ENCODE peak calls at places on chromosome 5, in six cellular contexts. G is IMR-90, Q is mesenchymal stem cell, M is trophoblast cell, E is neuronal stem cell, A is H1. R is an unnamed sample.

GRCh38 chr5:1094670-1095190 is 17.1 kb downstream of the SLC12A7 start:
- DNase-seq in A (no peak), E (no peak), G (no peak), Q (no peak), M (no peak), R (no peak)

GRCh38 chr5:65163698-65164097 is 318.0 kb downstream of the ADAMTS6 start:
- DNase-seq in E (no peak), M (no peak), Q (no peak), A (no peak), G (peak; percentile 85), R (no peak)

GRCh38 chr5:38465045-38465444 is 91.4 kb downstream of the LIFR start:
- DNase-seq in A (no peak), M (no peak), G (peak; percentile 44), E (no peak), Q (no peak), R (no peak)

GRCh38 chr5:136020383-136021015 is 8.3 kb upstream of the TGFBI start:
- DNase-seq in M (peak; percentile 50), Q (peak; percentile 97), E (no peak), G (peak; percentile 99), A (no peak), R (no peak)

GRCh38 chr5:115774684-115775083 is 41.8 kb downstream of the CDO1 start:
- DNase-seq in G (no peak), A (no peak), Q (no peak), E (no peak), M (no peak), R (no peak)

GRCh38 chr5:138468133-138468965 is 3.1 kb downstream of the EGR1 start:
- DNase-seq in Q (peak; percentile 88), G (peak; percentile 54), A (no peak), M (no peak), E (no peak), R (no peak)

GRCh38 chr5:170986598-170986997 is 124.8 kb downstream of the RANBP17 start:
- DNase-seq in G (peak; percentile 42), A (no peak), M (no peak), E (no peak), Q (peak; percentile 33), R (no peak)

GRCh38 chr5:60223342-60223741 is 329.8 kb upstream of the PDE4D start:
- DNase-seq in Q (no peak), A (no peak), M (no peak), E (no peak), G (no peak), R (no peak)

GRCh38 chr5:601771-602465 is 10.2 kb upstream of the CEP72 start:
- DNase-seq in A (no peak), Q (no peak), E (no peak), M (no peak), G (no peak), R (no peak)

GRCh38 chr5:141814064-141814982 is 63.9 kb downstream of the PCDH1 start:
- DNase-seq in E (peak; percentile 64), Q (peak; percentile 12), M (peak; percentile 69), A (no peak), G (no peak), R (peak; percentile 89)

GRCh38 chr5:82356808-82357671 is 78.9 kb upstream of the RPS23 start:
- DNase-seq in Q (peak; percentile 54), A (no peak), M (no peak), G (peak; percentile 94), E (no peak), R (peak; percentile 50)

GRCh38 chr5:84568171-84568570 is 183.5 kb upstream of the EDIL3 start:
- DNase-seq in Q (no peak), A (no peak), M (no peak), G (no peak), E (no peak), R (no peak)

GRCh38 chr5:180494510-180495181 is 467 bp downstream of the CNOT6 start:
- DNase-seq in G (no peak), E (peak; percentile 39), Q (peak; percentile 48), A (no peak), M (peak; percentile 7), R (peak; percentile 48)

GRCh38 chr5:153159611-153160010 is 330.9 kb upstream of the GRIA1 start:
- DNase-seq in A (no peak), M (no peak), E (no peak), G (no peak), Q (peak; percentile 60), R (no peak)

GRCh38 chr5:122129332-122129731 is at the start of gene ZNF474:
- DNase-seq in Q (peak; percentile 99), E (peak; percentile 85), M (peak; percentile 81), G (peak; percentile 98), A (peak; percentile 39), R (peak; percentile 89)

GRCh38 chr5:24606974-24607373 is 37.8 kb downstream of the CDH10 start:
- DNase-seq in E (no peak), M (no peak), A (no peak), G (no peak), Q (no peak), R (no peak)

GRCh38 chr5:128264567-128264966 is 181.0 kb downstream of the SLC12A2 start:
- DNase-seq in E (no peak), A (no peak), M (no peak), G (peak; percentile 26), Q (peak; percentile 17), R (no peak)

GRCh38 chr5:61004448-61004847 is 59.4 kb downstream of the NDUFAF2 start:
- DNase-seq in A (no peak), G (peak; percentile 40), E (no peak), M (no peak), Q (no peak), R (no peak)

GRCh38 chr5:128038641-128039040 is 44.9 kb upstream of the SLC12A2 start:
- DNase-seq in A (no peak), G (peak; percentile 73), M (peak; percentile 13), Q (peak; percentile 38), E (no peak), R (no peak)

GRCh38 chr5:77852514-77853352 is 76.6 kb upstream of the TBCA start:
- DNase-seq in G (peak; percentile 78), E (peak; percentile 50), Q (peak; percentile 73), M (no peak), A (peak; percentile 49), R (peak; percentile 83)

GRCh38 chr5:61412344-61412743 is 80.3 kb downstream of the ZSWIM6 start:
- DNase-seq in M (no peak), E (no peak), Q (no peak), G (no peak), A (no peak), R (no peak)

GRCh38 chr5:147483197-147483790 is 26.6 kb downstream of the DPYSL3 start:
- DNase-seq in A (no peak), E (no peak), M (no peak), Q (no peak), G (peak; percentile 48), R (no peak)

GRCh38 chr5:59152701-59153245 is 569.9 kb downstream of the RAB3C start:
- DNase-seq in G (no peak), E (no peak), Q (no peak), M (no peak), A (no peak), R (no peak)

GRCh38 chr5:150523472-150524350 is 15.8 kb downstream of the NDST1 start:
- DNase-seq in E (no peak), G (peak; percentile 81), Q (peak; percentile 79), M (peak; percentile 25), A (no peak), R (peak; percentile 66)

GRCh38 chr5:158868570-158868969 is 231.1 kb downstream of the EBF1 start:
- DNase-seq in Q (no peak), M (no peak), G (no peak), E (no peak), A (no peak), R (no peak)

DNA sequence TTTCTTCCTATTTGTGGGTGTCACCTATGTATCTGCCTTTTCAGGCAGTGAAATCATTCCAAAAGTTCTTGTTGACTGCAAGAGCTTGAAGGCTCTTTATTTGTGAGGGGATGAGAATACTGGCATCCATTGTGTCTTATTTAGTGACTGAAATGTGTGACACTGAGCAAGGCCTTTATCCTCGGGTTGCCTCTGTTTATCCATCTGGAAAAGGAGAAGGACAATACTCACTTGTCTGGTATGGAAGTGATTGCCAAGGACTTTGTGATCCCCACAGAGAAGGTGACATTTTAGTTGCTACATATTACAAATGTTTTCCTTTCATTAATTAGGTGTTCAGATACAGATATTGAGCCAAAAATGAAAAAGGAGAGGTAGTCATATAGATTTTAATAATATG is 80.2 kb downstream of the ARRDC3 start:
- DNase-seq in A (no peak), Q (no peak), M (no peak), E (no peak), G (no peak), R (no peak)
- H3K14ac ChIP-seq in A (no peak overlapping the region), Q (no peak overlapping the region), M (no peak overlapping the region), E (no peak overlapping the region), G (peak overlapping the region; percentile 7), R (no peak overlapping the region)

GRCh38 chr5:154754460-154755360 is 467 bp upstream of the LARP1 start:
- DNase-seq in E (peak; percentile 98), M (peak; percentile 98), Q (peak; percentile 99), A (peak; percentile 99), G (peak; percentile 98), R (peak; percentile 99)

GRCh38 chr5:154745349-154745748 is 9.8 kb upstream of the LARP1 start:
- DNase-seq in G (no peak), E (no peak), Q (no peak), M (no peak), A (no peak), R (no peak)

GRCh38 chr5:154751854-154752253 is 3.3 kb upstream of the LARP1 start:
- DNase-seq in M (no peak), E (no peak), G (no peak), Q (no peak), A (no peak), R (no peak)

GRCh38 chr5:154753792-154754191 is 1.4 kb upstream of the LARP1 start:
- DNase-seq in E (no peak), A (no peak), Q (peak; percentile 59), G (peak; percentile 97), M (no peak), R (no peak)

DNA sequence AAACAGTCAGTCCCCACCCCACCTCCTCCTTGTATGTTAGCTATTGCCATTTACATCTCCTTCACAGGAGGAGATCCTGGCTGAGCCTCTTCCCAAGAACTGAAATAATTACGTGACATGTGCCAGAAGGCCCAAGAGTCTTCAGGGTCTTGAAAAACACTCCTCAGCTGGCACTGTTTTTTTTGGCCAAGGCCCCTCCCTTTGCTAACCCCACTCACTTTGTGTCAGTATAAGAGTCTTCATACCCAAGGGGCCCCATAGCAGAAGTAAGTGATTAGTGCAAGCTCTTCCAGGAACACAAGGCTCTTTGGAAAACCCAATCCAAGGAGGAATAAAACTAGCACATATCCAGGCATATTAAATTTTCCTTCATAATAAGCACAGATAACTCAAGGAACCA is 5.7 kb upstream of the LARP1 start:
- DNase-seq in M (no peak), A (no peak), Q (no peak), E (no peak), G (no peak), R (no peak)
- H3K14ac ChIP-seq in M (no peak overlapping the region), A (no peak overlapping the region), Q (no peak overlapping the region), E (no peak overlapping the region), G (no peak overlapping the region), R (no peak overlapping the region)

DNA sequence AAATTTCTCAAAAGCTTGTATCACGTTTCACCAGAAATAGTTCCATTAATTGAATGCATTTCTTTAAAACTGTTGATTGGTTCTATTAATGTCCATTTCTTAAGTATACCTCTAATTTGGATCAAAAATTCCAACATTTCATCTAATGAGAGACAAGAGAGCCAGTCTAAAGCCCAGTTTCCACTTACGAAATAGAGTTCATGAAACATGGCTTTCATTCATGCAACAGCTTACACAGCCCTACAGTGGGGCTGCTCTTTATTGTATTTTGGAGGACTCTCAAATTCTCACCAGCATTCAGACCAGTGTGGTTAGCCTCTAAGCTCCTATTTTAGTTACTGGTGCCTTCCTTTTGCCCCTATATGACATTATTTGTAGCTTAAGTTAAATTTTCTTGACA is 566.9 kb upstream of the RGMB start:
- DNase-seq in Q (no peak), E (no peak), G (no peak), M (no peak), A (no peak), R (no peak)
- H3K14ac ChIP-seq in Q (no peak overlapping the region), E (no peak overlapping the region), G (no peak overlapping the region), M (no peak overlapping the region), A (no peak overlapping the region), R (no peak overlapping the region)

GRCh38 chr5:35438786-35439185 is 178.9 kb upstream of the SPEF2 start:
- DNase-seq in A (no peak), E (no peak), G (no peak), Q (no peak), M (no peak), R (no peak)
- H3K14ac ChIP-seq in A (no peak overlapping the region), E (no peak overlapping the region), G (no peak overlapping the region), Q (no peak overlapping the region), M (no peak overlapping the region), R (no peak overlapping the region)

R was measured in H9.